ENCODE peak calls at places on chromosomes 3 and 15, in four cellular contexts. C, Q, I and B are unnamed samples.

GRCh38 chr3:120182613-120183524 is 88.6 kb upstream of the GSK3B start:
- DNase-seq in C (peak; percentile 55), Q (no peak), I (peak; percentile 62), B (peak; percentile 9)

GRCh38 chr3:20080956-20081554 is 40.8 kb downstream of the KAT2B start:
- DNase-seq in C (peak; percentile 86), Q (peak; percentile 56), I (peak; percentile 6), B (peak; percentile 42)

GRCh38 chr3:128236667-128237066 is 83.4 kb downstream of the EEFSEC start:
- DNase-seq in C (no peak), Q (no peak), I (no peak), B (no peak)

GRCh38 chr3:72453686-72454085 is 394.6 kb downstream of the SHQ1 start:
- DNase-seq in C (no peak), Q (no peak), I (no peak), B (no peak)

GRCh38 chr15:37109952-37110630 is 9.7 kb upstream of the MEIS2 start:
- DNase-seq in C (no peak), Q (no peak), I (no peak), B (no peak)

GRCh38 chr15:58447244-58448010 is 15.6 kb downstream of the LIPC start:
- DNase-seq in C (no peak), Q (no peak), I (peak; percentile 72), B (no peak)

GRCh38 chr15:49313650-49314049 is 109.4 kb upstream of the FGF7 start:
- DNase-seq in C (no peak), Q (no peak), I (peak; percentile 94), B (no peak)

GRCh38 chr3:167066977-167067843 is 312.9 kb downstream of the ZBBX start:
- DNase-seq in C (no peak), Q (no peak), I (no peak), B (no peak)

GRCh38 chr3:122169911-122170310 is 13.6 kb upstream of the CASR start:
- DNase-seq in C (no peak), Q (no peak), I (no peak), B (no peak)

GRCh38 chr3:46017720-46018119 is 9.6 kb downstream of the XCR1 start:
- DNase-seq in C (no peak), Q (no peak), I (no peak), B (no peak)
- TF ChIP-seq FOS in C (no peak), Q (no peak), I (no peak), B (no peak)

GRCh38 chr3:114706591-114707224 is 412.9 kb downstream of the TIGIT start:
- DNase-seq in C (peak; percentile 4), Q (no peak), I (peak; percentile 86), B (peak; percentile 8)
- TF ChIP-seq FOS in C (no peak), Q (no peak), I (peak; percentile 33), B (no peak)

GRCh38 chr15:60154764-60155163 is 150.7 kb downstream of the FOXB1 start:
- DNase-seq in C (no peak), Q (no peak), I (no peak), B (no peak)

GRCh38 chr15:60152386-60152785 is 148.3 kb downstream of the FOXB1 start:
- DNase-seq in C (no peak), Q (no peak), I (no peak), B (no peak)

DNA sequence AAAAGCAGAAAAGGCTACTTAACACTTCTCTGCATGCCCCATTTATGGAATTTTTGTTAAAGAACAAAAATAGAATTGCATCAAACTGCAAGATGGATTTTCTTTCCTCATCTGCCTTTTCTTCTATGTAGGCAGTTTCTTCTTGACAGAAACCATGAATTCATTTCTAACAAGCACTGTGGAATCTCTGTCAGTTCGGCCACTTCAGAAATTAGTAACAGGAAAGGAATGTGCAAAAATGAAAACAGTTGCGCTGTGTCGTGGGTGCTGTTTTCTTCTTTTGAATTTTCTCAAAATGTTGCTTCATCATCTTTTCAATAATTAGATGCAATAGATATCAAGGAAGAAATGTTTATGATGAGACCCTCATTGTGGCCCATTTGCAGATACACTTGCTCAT is 151.6 kb downstream of the FOXB1 start:
- DNase-seq in C (no peak), Q (no peak), I (peak; percentile 16), B (no peak)
- TF ChIP-seq FOS in C (no peak), Q (no peak), I (no peak), B (no peak)

GRCh38 chr15:82641129-82641798 is 5.9 kb downstream of the CPEB1 start:
- DNase-seq in C (no peak), Q (no peak), I (no peak), B (no peak)
- TF ChIP-seq FOS in C (no peak), Q (no peak), I (no peak), B (no peak)

DNA sequence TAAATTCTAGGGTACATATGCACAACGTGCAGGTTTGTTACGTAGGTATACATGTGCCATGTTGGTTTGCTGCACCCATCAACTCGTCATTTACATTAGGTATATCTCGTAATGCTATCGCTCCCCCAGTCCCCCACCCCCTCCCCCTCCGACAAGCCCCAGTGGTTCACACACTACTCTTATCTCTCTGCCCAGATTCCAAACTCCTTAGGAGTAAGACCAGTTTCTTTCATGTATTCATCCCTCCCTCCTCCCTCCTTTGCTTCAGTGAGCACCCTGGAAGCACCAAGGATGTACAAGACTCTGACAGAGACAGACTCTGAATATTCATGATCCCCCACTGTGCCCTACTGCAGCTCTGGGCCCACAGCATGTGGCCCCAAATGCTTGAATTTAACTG is 113.7 kb upstream of the RAD18 start:
- DNase-seq in C (no peak), Q (no peak), I (no peak), B (peak; percentile 29)
- TF ChIP-seq FOS in C (no peak), Q (no peak), I (no peak), B (no peak)

GRCh38 chr3:38611866-38612265 is 37.6 kb downstream of the SCN5A start:
- DNase-seq in C (no peak), Q (no peak), I (no peak), B (no peak)

GRCh38 chr3:38610934-38611333 is 38.6 kb downstream of the SCN5A start:
- DNase-seq in C (no peak), Q (no peak), I (no peak), B (no peak)

GRCh38 chr3:38614651-38615352 is 34.7 kb downstream of the SCN5A start:
- DNase-seq in C (no peak), Q (no peak), I (no peak), B (no peak)

GRCh38 chr3:38614091-38614490 is 35.4 kb downstream of the SCN5A start:
- DNase-seq in C (no peak), Q (no peak), I (no peak), B (no peak)

DNA sequence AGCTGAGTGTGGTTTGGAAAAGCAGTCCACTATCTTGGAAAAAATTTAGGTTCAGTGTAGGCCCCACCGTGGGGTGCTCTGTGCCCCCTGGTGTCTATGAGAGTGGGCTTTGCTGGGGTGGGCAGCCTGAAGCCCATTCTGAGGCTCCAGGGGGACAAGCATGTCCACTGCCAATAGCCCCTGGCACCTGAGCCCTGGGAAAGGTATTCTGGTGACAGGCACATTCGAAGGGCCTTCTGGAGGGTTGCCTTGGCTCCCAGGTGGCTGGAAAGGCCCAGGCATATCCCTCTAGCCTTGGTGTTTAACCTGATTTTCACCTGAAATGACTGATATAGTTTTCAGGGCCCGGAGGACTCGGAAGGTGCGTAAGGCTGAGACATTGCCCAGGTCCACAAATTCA is 36.1 kb downstream of the SCN5A start:
- DNase-seq in C (no peak), Q (no peak), I (no peak), B (no peak)
- TF ChIP-seq FOS in C (no peak), Q (no peak), I (no peak), B (no peak)

GRCh38 chr3:10834951-10835350 is 18.9 kb downstream of the SLC6A11 start:
- DNase-seq in C (no peak), Q (no peak), I (no peak), B (no peak)
- TF ChIP-seq FOS in C (no peak), Q (no peak), I (no peak), B (no peak)

DNA sequence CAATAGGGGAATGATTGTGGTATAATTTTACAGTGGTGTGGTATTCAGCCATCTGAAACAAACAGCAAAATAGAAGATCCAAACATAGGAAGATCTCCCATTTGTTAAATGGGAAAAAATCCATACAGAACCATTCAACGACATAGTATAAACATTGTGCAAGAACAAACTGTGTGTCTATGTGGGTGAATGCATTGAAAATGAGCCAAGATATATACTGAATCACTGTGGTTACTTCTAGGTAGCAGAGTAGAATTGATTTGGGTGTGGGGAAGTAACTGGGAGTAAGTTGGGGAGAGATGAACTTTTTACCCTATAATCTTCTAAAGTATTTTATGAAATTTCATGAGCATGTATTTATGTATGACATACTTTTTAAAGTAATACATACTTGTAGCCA is 123.1 kb upstream of the UMPS start:
- DNase-seq in C (peak; percentile 46), Q (no peak), I (peak; percentile 83), B (no peak)
- TF ChIP-seq FOS in C (no peak), Q (no peak), I (no peak), B (no peak)

DNA sequence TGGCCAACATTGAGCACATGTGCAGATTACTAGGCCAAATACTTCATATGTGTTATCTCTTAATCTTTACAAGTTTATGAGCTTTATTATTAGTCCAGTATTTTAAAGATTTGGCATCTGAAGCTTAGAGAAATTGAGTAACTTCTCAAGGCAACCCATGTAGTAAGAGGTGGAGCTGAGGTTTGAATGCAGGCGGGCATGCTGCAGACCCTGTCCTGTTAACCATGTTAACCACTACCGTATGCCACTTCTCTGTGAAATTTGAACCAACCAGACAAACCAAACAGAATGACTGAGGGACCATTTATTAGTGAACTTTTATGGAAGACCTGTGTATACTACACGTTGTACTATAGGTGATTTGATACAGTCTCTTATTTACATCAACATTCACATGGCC is 49.7 kb downstream of the MEF2A start:
- DNase-seq in C (no peak), Q (no peak), I (no peak), B (no peak)
- TF ChIP-seq FOS in C (no peak), Q (no peak), I (no peak), B (no peak)